ENCODE peak calls at places on chromosome 12, in six cellular contexts. H, L, F, Y, I and Z are unnamed samples.

GRCh38 chr12:110844131-110844530 is 2.7 kb upstream of the CCDC63 start:
- DNase-seq in H (no peak), L (no peak), F (no peak), Y (no peak), I (no peak), Z (no peak)

GRCh38 chr12:66603458-66603857 is 75.4 kb downstream of the GRIP1 start:
- DNase-seq in H (no peak), L (no peak), F (no peak), Y (no peak), I (no peak), Z (no peak)

GRCh38 chr12:20214286-20214685 is 154.1 kb upstream of the PDE3A start:
- DNase-seq in H (no peak), L (no peak), F (no peak), Y (no peak), I (no peak), Z (peak; percentile 13)

GRCh38 chr12:105032703-105033357 is 46.7 kb downstream of the NOPCHAP1 start:
- DNase-seq in H (no peak), L (no peak), F (no peak), Y (no peak), I (no peak), Z (no peak)

GRCh38 chr12:57099062-57099714 is 10.3 kb downstream of the NAB2 start:
- DNase-seq in H (no peak), L (no peak), F (no peak), Y (no peak), I (no peak), Z (no peak)

GRCh38 chr12:57809425-57809824 is 9.1 kb downstream of the AVIL start:
- DNase-seq in H (no peak), L (no peak), F (no peak), Y (no peak), I (no peak), Z (no peak)

GRCh38 chr12:19198272-19198671 is 68.7 kb downstream of the PLEKHA5 start:
- DNase-seq in H (no peak), L (no peak), F (no peak), Y (no peak), I (peak; percentile 36), Z (peak; percentile 82)

GRCh38 chr12:92185052-92185451 is 39.4 kb upstream of the BTG1 start:
- DNase-seq in H (no peak), L (no peak), F (no peak), Y (no peak), I (no peak), Z (no peak)

GRCh38 chr12:92719674-92720073 is 16.9 kb downstream of the PLEKHG7 start:
- DNase-seq in H (no peak), L (no peak), F (no peak), Y (no peak), I (no peak), Z (peak; percentile 53)

GRCh38 chr12:6459004-6459337 is 7.1 kb downstream of the TAPBPL start:
- DNase-seq in H (no peak), L (no peak), F (no peak), Y (no peak), I (no peak), Z (no peak)

GRCh38 chr12:66144796-66145754 is 14.5 kb upstream of the LLPH start:
- DNase-seq in H (no peak), L (peak; percentile 15), F (no peak), Y (peak; percentile 58), I (peak; percentile 60), Z (peak; percentile 31)

GRCh38 chr12:75444444-75445136 is 36.0 kb upstream of the GLIPR1 start:
- DNase-seq in H (no peak), L (no peak), F (no peak), Y (no peak), I (no peak), Z (peak; percentile 72)

GRCh38 chr12:51639361-51639760 is 48.3 kb downstream of the SCN8A start:
- DNase-seq in H (no peak), L (no peak), F (no peak), Y (no peak), I (no peak), Z (peak; percentile 54)

GRCh38 chr12:28787151-28787550 is 361.9 kb upstream of the FAR2 start:
- DNase-seq in H (no peak), L (no peak), F (no peak), Y (no peak), I (no peak), Z (peak; percentile 43)

GRCh38 chr12:67827820-67828383 is 161.3 kb upstream of the IFNG-AS1 start:
- DNase-seq in H (no peak), L (no peak), F (no peak), Y (peak; percentile 40), I (no peak), Z (peak; percentile 99)

GRCh38 chr12:121794532-121795028 is 1.1 kb upstream of the RHOF start:
- DNase-seq in H (peak; percentile 49), L (peak; percentile 31), F (no peak), Y (no peak), I (no peak), Z (no peak)

GRCh38 chr12:108839011-108839889 is 18.1 kb downstream of the SSH1 start:
- DNase-seq in H (no peak), L (no peak), F (peak; percentile 92), Y (peak; percentile 66), I (no peak), Z (peak; percentile 82)

DNA sequence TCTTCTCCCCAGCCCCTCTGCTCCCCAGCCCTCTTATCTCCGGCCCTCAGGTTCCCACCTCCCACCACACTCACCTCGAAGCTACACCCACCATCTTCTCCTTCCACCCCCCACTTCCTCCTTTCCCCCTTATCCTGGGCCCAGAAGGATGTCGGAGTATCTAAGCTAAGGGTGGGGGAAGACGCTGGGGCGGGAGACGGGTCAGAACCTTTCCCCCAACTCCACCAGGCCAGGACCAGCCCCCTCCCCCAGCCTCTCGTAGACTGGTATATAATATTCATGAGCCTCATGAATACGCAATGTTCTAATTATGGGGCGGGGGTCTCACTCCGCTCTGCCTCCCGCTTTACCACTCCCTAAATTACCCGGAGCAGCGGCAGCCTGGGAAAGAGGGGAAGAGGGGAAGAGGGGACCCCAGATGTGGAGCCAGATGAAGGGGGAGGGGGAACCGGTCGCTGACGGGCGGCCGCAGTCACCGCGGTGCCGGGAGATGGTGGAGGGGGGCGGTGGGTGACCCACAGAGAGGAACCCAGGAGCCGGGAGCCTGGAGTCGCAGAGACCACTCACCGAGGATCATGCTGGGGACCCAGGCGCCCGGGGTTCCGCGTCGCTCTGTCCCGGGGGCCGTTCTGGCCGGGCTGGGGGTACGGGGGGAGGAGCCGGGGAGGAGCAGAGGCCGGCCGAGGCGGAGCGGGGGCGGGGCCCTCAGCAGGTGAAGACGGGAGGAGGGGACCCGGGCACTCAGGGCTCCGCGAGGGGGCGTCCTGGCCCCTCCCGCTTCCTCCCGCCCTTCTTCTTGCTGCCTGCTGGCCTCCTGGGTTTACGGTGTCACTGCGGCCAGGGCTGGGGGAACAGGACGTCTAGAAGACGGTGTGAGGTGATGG is 6.4 kb upstream of the ZNF385A start:
- DNase-seq in H (peak; percentile 76), L (peak; percentile 97), F (no peak), Y (no peak), I (peak; percentile 84), Z (no peak)
- H3K4me3 ChIP-seq in H (peak overlapping the region; percentile 74), L (peak overlapping the region; percentile 57), F (peak overlapping the region; percentile 37), Y (peak overlapping the region; percentile 47), I (peak overlapping the region; percentile 67), Z (no peak overlapping the region)

DNA sequence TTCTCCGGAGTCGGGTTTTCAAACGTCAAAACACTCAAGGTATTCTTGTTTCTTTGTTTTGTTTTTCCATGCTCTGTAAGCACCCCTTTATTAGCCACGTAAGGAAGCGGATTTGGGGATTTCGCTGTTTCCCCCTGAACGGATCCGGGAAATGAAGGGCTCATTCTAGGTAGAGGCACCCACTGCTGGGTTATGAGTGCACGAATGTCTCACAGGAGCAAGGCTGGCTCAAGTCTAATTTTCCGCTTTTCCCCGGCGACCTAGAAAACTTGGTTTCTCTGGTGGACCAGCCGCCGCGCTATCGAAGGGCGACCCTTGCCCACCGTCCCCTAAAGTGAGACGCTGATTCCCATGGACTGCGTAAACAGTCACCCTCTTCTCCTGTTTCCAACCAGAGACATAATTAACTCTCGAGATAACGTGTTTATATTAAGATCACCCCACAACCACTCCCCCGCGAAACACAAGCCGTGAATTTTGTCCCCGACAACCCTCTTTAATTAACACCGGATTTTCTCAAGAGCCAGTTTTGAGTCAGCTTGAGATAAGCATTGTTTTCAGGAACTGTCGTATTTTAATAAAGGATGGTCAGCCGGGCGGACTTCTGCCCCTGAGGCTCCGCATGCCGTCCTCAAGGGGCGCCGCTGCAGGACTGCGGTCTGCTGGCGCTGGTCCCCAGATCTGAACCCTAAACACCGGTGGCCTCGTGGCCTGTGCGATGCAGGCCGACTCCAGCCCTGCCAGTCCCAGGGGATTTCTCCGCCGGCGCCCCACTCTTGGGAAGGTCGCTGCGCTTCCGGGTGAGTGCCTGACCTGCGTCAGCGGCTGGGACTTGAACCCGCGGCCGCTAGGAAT is 523 bp upstream of the ABCC9 start:
- DNase-seq in H (peak; percentile 41), L (no peak), F (peak; percentile 77), Y (peak; percentile 70), I (peak; percentile 93), Z (peak; percentile 35)
- H3K4me3 ChIP-seq in H (peak overlapping the region; percentile 59), L (peak overlapping the region; percentile 20), F (peak overlapping the region; percentile 70), Y (peak overlapping the region; percentile 62), I (peak overlapping the region; percentile 56), Z (peak overlapping the region; percentile 72)

DNA sequence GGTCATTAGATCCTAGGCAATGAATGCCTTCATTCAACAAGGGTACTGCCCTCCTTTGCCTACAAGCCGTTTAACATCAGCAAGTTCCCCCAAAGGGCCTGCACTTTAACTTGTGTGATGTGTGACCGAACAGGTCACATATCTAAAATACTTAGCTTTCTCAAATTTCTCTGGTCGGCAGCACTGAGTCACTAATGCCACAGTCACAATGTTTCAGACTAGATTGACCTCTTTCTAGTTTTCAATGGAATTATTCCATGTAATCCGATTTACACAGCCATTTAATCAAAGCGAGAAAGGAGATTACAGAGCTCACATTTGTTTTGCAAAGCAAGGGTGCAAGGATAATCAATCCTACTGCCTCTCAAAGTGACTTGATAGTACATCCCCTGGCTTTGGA is 2.0 kb downstream of the KITLG start:
- DNase-seq in H (no peak), L (no peak), F (no peak), Y (no peak), I (peak; percentile 12), Z (peak; percentile 39)
- H3K4me3 ChIP-seq in H (peak overlapping the region; percentile 81), L (no peak overlapping the region), F (peak overlapping the region; percentile 70), Y (peak overlapping the region; percentile 82), I (peak overlapping the region; percentile 74), Z (peak overlapping the region; percentile 94)

DNA sequence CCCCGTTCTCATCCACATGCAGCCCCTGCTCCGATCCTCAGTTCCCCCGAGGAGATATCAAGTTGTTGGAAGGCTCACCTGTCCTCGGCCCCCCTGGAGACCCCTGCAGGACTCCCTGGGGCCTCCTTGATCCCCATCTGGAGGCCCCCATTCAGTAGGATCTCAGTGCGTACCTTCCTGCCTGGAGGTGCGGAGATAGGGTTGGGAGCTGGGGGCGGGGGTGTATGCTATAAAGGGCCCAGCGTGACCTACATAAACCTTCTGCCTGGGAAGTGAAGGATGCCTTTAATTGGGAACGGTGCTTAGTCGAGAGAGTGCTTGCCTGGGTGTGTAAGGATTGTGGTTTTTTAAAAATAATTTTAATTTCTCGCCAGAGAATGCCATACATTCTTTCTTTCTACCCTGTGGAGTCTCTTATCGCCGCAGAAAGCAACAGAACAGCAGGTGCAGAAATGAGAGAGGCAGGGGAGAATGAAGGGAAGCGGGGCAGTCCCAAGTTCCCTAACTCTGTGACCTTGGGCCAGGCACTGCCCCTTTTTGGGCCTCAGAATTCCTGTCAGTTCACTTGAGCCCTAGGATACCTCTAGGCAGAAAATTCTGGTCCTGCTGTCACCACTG is 153.7 kb downstream of the TSPAN9 start:
- DNase-seq in H (no peak), L (no peak), F (no peak), Y (no peak), I (no peak), Z (peak; percentile 25)
- H3K4me3 ChIP-seq in H (no peak overlapping the region), L (no peak overlapping the region), F (no peak overlapping the region), Y (no peak overlapping the region), I (no peak overlapping the region), Z (no peak overlapping the region)